ENCODE peak calls at places on chromosomes 16 and 17, in eight cellular contexts. One of them, this sample, is unnamed.

GRCh38 chr16:9092282-9092962 is 978 bp downstream of the HAPSTR1 start:
- DNase-seq in transverse colon: peak; percentile 49
- DNase-seq in lower lobe of right lung: peak; percentile 67
- DNase-seq in SK-N-SH: peak; percentile 73
- DNase-seq in GM23338: peak; percentile 66
- DNase-seq in suprapubic skin: peak; percentile 83
- DNase-seq in A549: peak; percentile 18
- DNase-seq in aorta: peak; percentile 83
- DNase-seq in this sample: no peak

GRCh38 chr16:2663553-2664521 is 18.5 kb upstream of the KCTD5 start:
- DNase-seq in transverse colon: peak; percentile 54
- DNase-seq in lower lobe of right lung: no peak
- DNase-seq in SK-N-SH: no peak
- DNase-seq in GM23338: no peak
- DNase-seq in suprapubic skin: no peak
- DNase-seq in A549: no peak
- DNase-seq in aorta: no peak
- DNase-seq in this sample: no peak

GRCh38 chr16:72109966-72110530 is 16.4 kb downstream of the DHX38 start:
- DNase-seq in transverse colon: no peak
- DNase-seq in lower lobe of right lung: no peak
- DNase-seq in SK-N-SH: no peak
- DNase-seq in GM23338: no peak
- DNase-seq in suprapubic skin: no peak
- DNase-seq in A549: no peak
- DNase-seq in aorta: no peak
- DNase-seq in this sample: no peak

GRCh38 chr17:29242051-29242450 is 4.6 kb upstream of the CRYBA1 start:
- DNase-seq in transverse colon: no peak
- DNase-seq in lower lobe of right lung: no peak
- DNase-seq in SK-N-SH: no peak
- DNase-seq in GM23338: no peak
- DNase-seq in suprapubic skin: no peak
- DNase-seq in A549: no peak
- DNase-seq in aorta: no peak
- DNase-seq in this sample: no peak

GRCh38 chr16:68640972-68641371 is 4.1 kb upstream of the CDH3 start:
- DNase-seq in transverse colon: no peak
- DNase-seq in lower lobe of right lung: peak; percentile 0
- DNase-seq in SK-N-SH: no peak
- DNase-seq in GM23338: no peak
- DNase-seq in suprapubic skin: no peak
- DNase-seq in A549: peak; percentile 45
- DNase-seq in aorta: no peak
- DNase-seq in this sample: no peak

GRCh38 chr16:17404903-17405691 is 65.7 kb downstream of the XYLT1 start:
- DNase-seq in transverse colon: peak; percentile 49
- DNase-seq in lower lobe of right lung: peak; percentile 48
- DNase-seq in SK-N-SH: peak; percentile 21
- DNase-seq in GM23338: no peak
- DNase-seq in suprapubic skin: peak; percentile 92
- DNase-seq in A549: no peak
- DNase-seq in aorta: peak; percentile 92
- DNase-seq in this sample: no peak

GRCh38 chr17:39634384-39634871 is 2.5 kb upstream of the STARD3 start:
- DNase-seq in transverse colon: peak; percentile 16
- DNase-seq in lower lobe of right lung: no peak
- DNase-seq in SK-N-SH: peak; percentile 74
- DNase-seq in GM23338: peak; percentile 85
- DNase-seq in suprapubic skin: no peak
- DNase-seq in A549: peak; percentile 68
- DNase-seq in aorta: no peak
- DNase-seq in this sample: no peak

GRCh38 chr17:16406742-16407674 is 8.4 kb upstream of the TRPV2 start:
- DNase-seq in transverse colon: peak; percentile 49
- DNase-seq in lower lobe of right lung: peak; percentile 61
- DNase-seq in SK-N-SH: peak; percentile 88
- DNase-seq in GM23338: peak; percentile 96
- DNase-seq in suprapubic skin: no peak
- DNase-seq in A549: peak; percentile 64
- DNase-seq in aorta: peak; percentile 89
- DNase-seq in this sample: peak; percentile 96

GRCh38 chr16:57388359-57389086 is 16.0 kb upstream of the CCL17 start:
- DNase-seq in transverse colon: no peak
- DNase-seq in lower lobe of right lung: no peak
- DNase-seq in SK-N-SH: no peak
- DNase-seq in GM23338: no peak
- DNase-seq in suprapubic skin: no peak
- DNase-seq in A549: peak; percentile 48
- DNase-seq in aorta: peak; percentile 14
- DNase-seq in this sample: no peak

GRCh38 chr16:87391950-87392822 is at the start of gene MAP1LC3B:
- DNase-seq in transverse colon: peak; percentile 98
- DNase-seq in lower lobe of right lung: peak; percentile 96
- DNase-seq in SK-N-SH: peak; percentile 98
- DNase-seq in GM23338: peak; percentile 95
- DNase-seq in suprapubic skin: peak; percentile 96
- DNase-seq in A549: peak; percentile 97
- DNase-seq in aorta: peak; percentile 98
- DNase-seq in this sample: peak; percentile 96

GRCh38 chr16:534856-535445 is 7.4 kb downstream of the CAPN15 start:
- DNase-seq in transverse colon: no peak
- DNase-seq in lower lobe of right lung: no peak
- DNase-seq in SK-N-SH: no peak
- DNase-seq in GM23338: no peak
- DNase-seq in suprapubic skin: no peak
- DNase-seq in A549: no peak
- DNase-seq in aorta: no peak
- DNase-seq in this sample: no peak

GRCh38 chr17:17685775-17686291 is 4.6 kb downstream of the RAI1 start:
- DNase-seq in transverse colon: peak; percentile 79
- DNase-seq in lower lobe of right lung: peak; percentile 78
- DNase-seq in SK-N-SH: peak; percentile 65
- DNase-seq in GM23338: peak; percentile 47
- DNase-seq in suprapubic skin: no peak
- DNase-seq in A549: peak; percentile 66
- DNase-seq in aorta: no peak
- DNase-seq in this sample: peak; percentile 63

GRCh38 chr17:72118588-72119279 is 2.1 kb upstream of the SOX9 start:
- DNase-seq in transverse colon: peak; percentile 81
- DNase-seq in lower lobe of right lung: no peak
- DNase-seq in SK-N-SH: peak; percentile 83
- DNase-seq in GM23338: peak; percentile 78
- DNase-seq in suprapubic skin: peak; percentile 83
- DNase-seq in A549: peak; percentile 84
- DNase-seq in aorta: no peak
- DNase-seq in this sample: peak; percentile 84

GRCh38 chr16:79707867-79708266 is 107.3 kb upstream of the MAF start:
- DNase-seq in transverse colon: peak; percentile 46
- DNase-seq in lower lobe of right lung: no peak
- DNase-seq in SK-N-SH: no peak
- DNase-seq in GM23338: no peak
- DNase-seq in suprapubic skin: peak; percentile 81
- DNase-seq in A549: no peak
- DNase-seq in aorta: peak; percentile 94
- DNase-seq in this sample: no peak

GRCh38 chr16:14486520-14487303 is 143.3 kb downstream of the PARN start:
- DNase-seq in transverse colon: peak; percentile 82
- DNase-seq in lower lobe of right lung: peak; percentile 52
- DNase-seq in SK-N-SH: peak; percentile 68
- DNase-seq in GM23338: peak; percentile 46
- DNase-seq in suprapubic skin: peak; percentile 87
- DNase-seq in A549: peak; percentile 93
- DNase-seq in aorta: peak; percentile 85
- DNase-seq in this sample: peak; percentile 49

GRCh38 chr16:35713762-35714650 is 2254.6 kb downstream of the TP53TG3F start:
- DNase-seq in transverse colon: no peak
- DNase-seq in lower lobe of right lung: no peak
- DNase-seq in SK-N-SH: no peak
- DNase-seq in GM23338: no peak
- DNase-seq in suprapubic skin: peak; percentile 65
- DNase-seq in A549: no peak
- DNase-seq in aorta: no peak
- DNase-seq in this sample: no peak

GRCh38 chr16:88451586-88452484 is 1.2 kb upstream of the ZFPM1 start:
- DNase-seq in transverse colon: no peak
- DNase-seq in lower lobe of right lung: no peak
- DNase-seq in SK-N-SH: no peak
- DNase-seq in GM23338: no peak
- DNase-seq in suprapubic skin: no peak
- DNase-seq in A549: no peak
- DNase-seq in aorta: no peak
- DNase-seq in this sample: no peak

GRCh38 chr17:57511475-57512123 is 233.5 kb downstream of the CCDC182 start:
- DNase-seq in transverse colon: no peak
- DNase-seq in lower lobe of right lung: no peak
- DNase-seq in SK-N-SH: no peak
- DNase-seq in GM23338: no peak
- DNase-seq in suprapubic skin: no peak
- DNase-seq in A549: no peak
- DNase-seq in aorta: peak; percentile 67
- DNase-seq in this sample: no peak

GRCh38 chr17:21419299-21420239 is 43.4 kb downstream of the KCNJ12 start:
- DNase-seq in transverse colon: no peak
- DNase-seq in lower lobe of right lung: no peak
- DNase-seq in SK-N-SH: no peak
- DNase-seq in GM23338: no peak
- DNase-seq in suprapubic skin: peak; percentile 72
- DNase-seq in A549: no peak
- DNase-seq in aorta: no peak
- DNase-seq in this sample: peak; percentile 48

GRCh38 chr16:57497121-57497520 is 10.8 kb upstream of the DOK4 start:
- DNase-seq in transverse colon: no peak
- DNase-seq in lower lobe of right lung: peak; percentile 4
- DNase-seq in SK-N-SH: no peak
- DNase-seq in GM23338: no peak
- DNase-seq in suprapubic skin: no peak
- DNase-seq in A549: no peak
- DNase-seq in aorta: no peak
- DNase-seq in this sample: no peak

GRCh38 chr16:4729876-4730275 is 4.2 kb downstream of the ANKS3 start:
- DNase-seq in transverse colon: no peak
- DNase-seq in lower lobe of right lung: no peak
- DNase-seq in SK-N-SH: no peak
- DNase-seq in GM23338: no peak
- DNase-seq in suprapubic skin: no peak
- DNase-seq in A549: no peak
- DNase-seq in aorta: no peak
- DNase-seq in this sample: no peak

GRCh38 chr17:80835816-80836657 is 155.6 kb upstream of the CHMP6 start:
- DNase-seq in transverse colon: no peak
- DNase-seq in lower lobe of right lung: peak; percentile 37
- DNase-seq in SK-N-SH: no peak
- DNase-seq in GM23338: no peak
- DNase-seq in suprapubic skin: no peak
- DNase-seq in A549: no peak
- DNase-seq in aorta: peak; percentile 65
- DNase-seq in this sample: no peak

GRCh38 chr17:80837711-80838110 is 153.9 kb upstream of the CHMP6 start:
- DNase-seq in transverse colon: no peak
- DNase-seq in lower lobe of right lung: peak; percentile 31
- DNase-seq in SK-N-SH: no peak
- DNase-seq in GM23338: no peak
- DNase-seq in suprapubic skin: no peak
- DNase-seq in A549: no peak
- DNase-seq in aorta: peak; percentile 59
- DNase-seq in this sample: no peak

GRCh38 chr17:80836971-80837481 is 154.6 kb upstream of the CHMP6 start:
- DNase-seq in transverse colon: no peak
- DNase-seq in lower lobe of right lung: peak; percentile 38
- DNase-seq in SK-N-SH: peak; percentile 61
- DNase-seq in GM23338: no peak
- DNase-seq in suprapubic skin: no peak
- DNase-seq in A549: no peak
- DNase-seq in aorta: peak; percentile 65
- DNase-seq in this sample: no peak

GRCh38 chr17:80834896-80835281 is 156.8 kb upstream of the CHMP6 start:
- DNase-seq in transverse colon: no peak
- DNase-seq in lower lobe of right lung: no peak
- DNase-seq in SK-N-SH: no peak
- DNase-seq in GM23338: no peak
- DNase-seq in suprapubic skin: no peak
- DNase-seq in A549: no peak
- DNase-seq in aorta: no peak
- DNase-seq in this sample: no peak

GRCh38 chr17:80836658-80836965 is 155.0 kb upstream of the CHMP6 start:
- DNase-seq in transverse colon: no peak
- DNase-seq in lower lobe of right lung: no peak
- DNase-seq in SK-N-SH: no peak
- DNase-seq in GM23338: no peak
- DNase-seq in suprapubic skin: no peak
- DNase-seq in A549: no peak
- DNase-seq in aorta: peak; percentile 51
- DNase-seq in this sample: no peak
- H3K27ac ChIP-seq in transverse colon: no peak overlapping the region
- H3K27ac ChIP-seq in lower lobe of right lung: no peak overlapping the region
- H3K27ac ChIP-seq in SK-N-SH: no peak overlapping the region
- H3K27ac ChIP-seq in GM23338: no peak overlapping the region
- H3K27ac ChIP-seq in suprapubic skin: no peak overlapping the region
- H3K27ac ChIP-seq in A549: no peak overlapping the region
- H3K27ac ChIP-seq in aorta: no peak overlapping the region
- H3K27ac ChIP-seq in this sample: no peak overlapping the region

GRCh38 chr16:85003723-85004586 is 7.4 kb downstream of the ZDHHC7 start:
- DNase-seq in transverse colon: no peak
- DNase-seq in lower lobe of right lung: peak; percentile 43
- DNase-seq in SK-N-SH: no peak
- DNase-seq in GM23338: no peak
- DNase-seq in suprapubic skin: no peak
- DNase-seq in A549: no peak
- DNase-seq in aorta: peak; percentile 69
- DNase-seq in this sample: no peak
- H3K27ac ChIP-seq in transverse colon: peak overlapping the region; percentile 84
- H3K27ac ChIP-seq in lower lobe of right lung: peak overlapping the region; percentile 81
- H3K27ac ChIP-seq in SK-N-SH: no peak overlapping the region
- H3K27ac ChIP-seq in GM23338: peak overlapping the region; percentile 74
- H3K27ac ChIP-seq in suprapubic skin: peak overlapping the region; percentile 72
- H3K27ac ChIP-seq in A549: peak overlapping the region; percentile 90
- H3K27ac ChIP-seq in aorta: peak overlapping the region; percentile 14
- H3K27ac ChIP-seq in this sample: no peak overlapping the region

DNA sequence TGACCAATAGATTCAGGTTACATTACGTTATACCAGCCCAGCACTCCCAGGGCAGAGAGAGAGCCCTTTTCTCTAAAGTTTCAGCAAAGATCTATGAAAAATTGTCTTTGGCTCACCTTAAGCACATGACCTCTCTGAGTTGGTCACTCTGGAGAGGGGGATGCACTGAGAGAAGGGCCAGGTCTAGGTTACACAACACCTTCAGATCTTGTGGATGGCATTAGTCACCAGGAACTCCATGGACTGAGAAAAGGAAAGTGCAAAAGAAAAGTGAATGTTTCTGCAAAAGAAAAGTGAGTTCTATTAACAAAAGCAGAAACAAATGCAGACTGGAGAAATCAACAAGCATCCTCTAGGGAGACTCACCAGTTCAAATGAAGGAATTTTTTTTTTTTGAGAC is 253.3 kb upstream of the SALL1 start:
- DNase-seq in transverse colon: no peak
- DNase-seq in lower lobe of right lung: no peak
- DNase-seq in SK-N-SH: no peak
- DNase-seq in GM23338: no peak
- DNase-seq in suprapubic skin: no peak
- DNase-seq in A549: no peak
- DNase-seq in aorta: no peak
- DNase-seq in this sample: no peak
- H3K27ac ChIP-seq in transverse colon: no peak overlapping the region
- H3K27ac ChIP-seq in lower lobe of right lung: no peak overlapping the region
- H3K27ac ChIP-seq in SK-N-SH: no peak overlapping the region
- H3K27ac ChIP-seq in GM23338: no peak overlapping the region
- H3K27ac ChIP-seq in suprapubic skin: no peak overlapping the region
- H3K27ac ChIP-seq in A549: peak overlapping the region; percentile 30
- H3K27ac ChIP-seq in aorta: no peak overlapping the region
- H3K27ac ChIP-seq in this sample: no peak overlapping the region

GRCh38 chr17:63309021-63309420 is 137.1 kb downstream of the CYB561 start:
- DNase-seq in transverse colon: no peak
- DNase-seq in lower lobe of right lung: no peak
- DNase-seq in SK-N-SH: no peak
- DNase-seq in GM23338: no peak
- DNase-seq in suprapubic skin: no peak
- DNase-seq in A549: peak; percentile 13
- DNase-seq in aorta: no peak
- DNase-seq in this sample: no peak
- H3K27ac ChIP-seq in transverse colon: no peak overlapping the region
- H3K27ac ChIP-seq in lower lobe of right lung: no peak overlapping the region
- H3K27ac ChIP-seq in SK-N-SH: no peak overlapping the region
- H3K27ac ChIP-seq in GM23338: no peak overlapping the region
- H3K27ac ChIP-seq in suprapubic skin: no peak overlapping the region
- H3K27ac ChIP-seq in A549: no peak overlapping the region
- H3K27ac ChIP-seq in aorta: no peak overlapping the region
- H3K27ac ChIP-seq in this sample: no peak overlapping the region

This sample was measured in H9.